ENCODE peak calls at places on chromosomes 16 and 17, in five cellular contexts. W is tibial nerve, T is A549, B is right lobe of liver, J is cardiac muscle cell. A is an unnamed sample. For H3K9me3, the result is how much of the 10 kb centered on the place peaks cover.

GRCh38 chr17:69268442-69269068 is 39.9 kb upstream of the ABCA10 start:
- DNase-seq in J (no peak), W (no peak), B (peak), T (no peak), A (no peak)

GRCh38 chr16:88781140-88782077 is 3.6 kb downstream of the PIEZO1 start:
- DNase-seq in B (no peak), T (no peak), J (no peak), W (no peak), A (no peak)

GRCh38 chr17:35865412-35866355 is 3.0 kb downstream of the HEATR9 start:
- DNase-seq in J (no peak), B (no peak), T (no peak), W (no peak), A (no peak)

GRCh38 chr17:31339906-31340661 is 18.7 kb upstream of the EVI2A start:
- DNase-seq in B (no peak), W (no peak), J (no peak), T (no peak), A (no peak)

GRCh38 chr16:70156207-70156978 is 17.2 kb upstream of the CLEC18C start:
- DNase-seq in W (no peak), J (no peak), T (peak), B (no peak), A (no peak)

GRCh38 chr16:72739577-72739976 is 308.4 kb downstream of the ZFHX3 start:
- DNase-seq in J (peak), W (no peak), B (no peak), T (no peak), A (no peak)

GRCh38 chr16:64738321-64738960 is 383.4 kb downstream of the CDH11 start:
- DNase-seq in J (no peak), T (no peak), B (no peak), W (no peak), A (no peak)

GRCh38 chr17:59840908-59841666 is 51.7 kb downstream of the TUBD1 start:
- DNase-seq in W (no peak), T (no peak), J (no peak), B (no peak), A (no peak)

GRCh38 chr16:24850289-24850931 is 4.6 kb downstream of the SLC5A11 start:
- DNase-seq in J (no peak), B (no peak), W (no peak), T (no peak), A (no peak)

GRCh38 chr17:60147553-60148241 is 2.1 kb upstream of the CA4 start:
- DNase-seq in T (no peak), B (no peak), W (no peak), J (no peak), A (no peak)

GRCh38 chr17:81951785-81952684 is 5.0 kb upstream of the MYADML2 start:
- DNase-seq in J (no peak), T (no peak), W (no peak), B (no peak), A (no peak)

GRCh38 chr17:48915459-48916282 is 7.5 kb downstream of the UBE2Z start:
- DNase-seq in W (peak), J (no peak), B (peak), T (peak), A (peak)

GRCh38 chr17:13825526-13826040 is 223.9 kb upstream of the HS3ST3A1 start:
- DNase-seq in J (no peak), T (no peak), W (no peak), B (no peak), A (no peak)

GRCh38 chr16:68374251-68374805 is 63.5 kb downstream of the PRMT7 start:
- DNase-seq in J (peak), W (no peak), T (no peak), B (no peak), A (no peak)

GRCh38 chr17:33687831-33688230 is 394.7 kb upstream of the ASIC2 start:
- DNase-seq in T (no peak), J (no peak), W (no peak), B (no peak), A (no peak)

GRCh38 chr17:31532526-31532925 is 141.1 kb downstream of the RAB11FIP4 start:
- DNase-seq in J (no peak), B (no peak), T (no peak), W (no peak), A (no peak)

GRCh38 chr16:67163164-67163902 is 1.2 kb upstream of the HSF4 start:
- DNase-seq in B (no peak), T (no peak), W (peak), J (peak), A (no peak)

GRCh38 chr16:50879873-50880695 is 138.2 kb downstream of the CYLD start:
- DNase-seq in J (peak), W (no peak), B (peak), T (no peak), A (no peak)

GRCh38 chr16:28090646-28091377 is 27.3 kb upstream of the GSG1L start:
- DNase-seq in T (no peak), J (no peak), B (no peak), W (no peak), A (no peak)

GRCh38 chr16:82917886-82918595 is 291.3 kb downstream of the CDH13 start:
- DNase-seq in T (no peak), W (no peak), J (no peak), B (no peak), A (no peak)

GRCh38 chr17:75808905-75809621 is 24.5 kb downstream of the UNK start:
- DNase-seq in B (no peak), J (peak), W (peak), T (no peak), A (peak)

GRCh38 chr17:82837586-82838320 is 2.1 kb downstream of the ZNF750 start:
- DNase-seq in W (no peak), T (no peak), B (peak), J (no peak), A (no peak)

GRCh38 chr17:45702666-45703266 is 81.4 kb upstream of the CRHR1 start:
- DNase-seq in B (no peak), T (no peak), W (no peak), J (peak), A (no peak)

GRCh38 chr17:34081269-34081668 is 173.8 kb upstream of the CCL2 start:
- DNase-seq in W (no peak), J (peak), B (no peak), T (peak), A (no peak)

GRCh38 chr16:87076331-87076949 is 240.8 kb downstream of the C16orf95 start:
- DNase-seq in T (no peak), W (no peak), J (no peak), B (no peak), A (no peak)

DNA sequence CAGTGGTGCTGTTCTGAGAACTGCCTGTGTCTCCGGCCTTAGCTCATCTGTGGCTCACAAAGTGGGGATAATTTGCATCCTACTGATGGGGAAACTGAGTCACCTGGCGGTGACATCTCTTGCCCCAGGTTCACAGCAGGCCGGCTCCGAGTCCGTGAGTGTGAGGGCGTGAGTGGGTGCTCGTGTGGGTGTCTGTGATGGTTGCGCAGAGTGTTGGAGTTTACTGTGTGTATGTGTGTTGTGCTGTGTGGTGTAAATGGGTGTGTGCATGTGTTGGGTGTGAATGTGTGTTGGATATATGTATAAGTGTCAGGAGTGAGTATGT is 90.6 kb upstream of the GSE1 start:
- DNase-seq in J (no peak), B (no peak), W (no peak), T (no peak), A (no peak)
- H3K27ac ChIP-seq in J (peak), B (no peak), W (no peak), T (no peak), A (no peak)

DNA sequence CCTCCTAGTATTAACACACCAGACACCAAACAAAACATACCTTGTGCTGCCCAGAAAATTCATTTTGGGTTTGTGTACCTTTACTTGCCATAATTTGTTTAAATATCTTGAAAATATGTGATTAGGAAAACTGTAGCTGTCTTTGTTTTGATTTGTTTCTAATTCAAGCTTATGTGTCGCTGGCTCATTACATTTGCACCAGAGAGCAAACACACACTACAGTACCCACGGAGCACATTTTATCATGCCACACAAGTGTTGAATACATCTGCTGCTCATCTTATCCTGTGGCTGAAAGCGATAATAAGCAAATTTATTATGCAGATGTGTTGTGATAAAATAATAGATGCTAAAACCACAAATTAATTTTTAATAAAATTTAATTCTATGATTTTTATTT is 63.1 kb downstream of the SPAG9 start:
- DNase-seq in J (no peak), B (no peak), T (no peak), W (no peak), A (no peak)
- H3K9me3 ChIP-seq in J (under half), B (under half), T (under half), W (under half), A (under half)

DNA sequence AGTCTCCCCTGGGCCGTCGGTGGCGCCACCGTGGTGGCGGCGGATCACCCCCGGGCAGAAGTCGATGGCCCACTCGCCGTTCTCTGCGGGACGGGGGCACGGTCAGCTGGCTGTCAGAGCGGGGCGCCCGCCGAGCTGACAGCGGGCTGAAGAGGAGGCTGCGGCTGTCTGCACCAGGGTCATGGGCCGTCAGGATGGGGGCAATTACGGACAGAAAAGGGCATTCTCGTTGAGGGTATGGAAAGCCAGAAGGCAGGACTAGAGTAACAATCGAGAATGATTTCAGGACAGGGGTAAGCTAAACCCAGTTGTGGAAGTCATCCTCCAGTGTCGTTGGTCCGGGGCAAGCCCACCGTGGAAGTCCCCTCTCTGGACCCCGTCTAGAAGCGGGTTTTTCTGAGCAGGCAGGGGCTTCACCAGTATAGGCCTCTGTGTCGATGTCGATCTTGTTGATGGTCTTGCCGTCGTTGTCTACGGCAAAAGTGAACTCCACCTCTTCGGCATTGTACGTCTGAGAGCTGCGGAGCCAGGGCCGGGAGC is 1.7 kb downstream of the CHRNE start:
- DNase-seq in W (no peak), B (no peak), T (no peak), J (no peak), A (no peak)
- H3K27ac ChIP-seq in W (peak), B (no peak), T (no peak), J (no peak), A (no peak)

DNA sequence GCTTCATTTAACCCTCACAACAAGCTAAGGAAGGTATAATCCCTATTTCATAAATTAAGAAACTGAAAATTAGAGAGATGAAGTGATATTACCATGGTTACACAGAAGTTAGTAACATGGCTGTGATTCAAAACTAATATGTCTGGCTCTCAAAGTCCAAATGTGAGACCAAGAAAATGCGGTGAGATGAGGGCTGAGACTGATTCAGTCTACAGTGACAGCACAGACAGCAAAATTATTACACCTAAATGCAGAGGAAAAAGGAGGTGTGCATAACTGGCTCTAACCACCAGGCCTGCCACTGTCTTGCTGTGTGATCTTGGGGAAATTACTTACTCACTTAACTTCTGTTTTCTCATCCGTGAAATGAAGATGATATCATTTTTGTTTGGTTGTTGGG is 270.0 kb upstream of the SOX9 start:
- DNase-seq in T (no peak), J (no peak), W (no peak), B (no peak), A (no peak)
- H3K9me3 ChIP-seq in T (under half), J (under half), W (under half), B (under half), A (under half)

A was measured in stomach.